ENCODE peak calls at places on chromosomes 16 and 17, in eight cellular contexts. G is HCT116, E is heart right ventricle, M is mucosa of descending colon, L is heart left ventricle, U is neural progenitor cell, K is A549, Y is body of pancreas. O is an unnamed sample.

GRCh38 chr17:80422276-80422675 is 7.3 kb downstream of the ENDOV start:
- DNase-seq in E (no peak), G (no peak), K (no peak), Y (no peak), M (no peak), L (no peak), U (no peak), O (no peak)

GRCh38 chr16:88022076-88023042 is 71.1 kb downstream of the BANP start:
- DNase-seq in K (no peak), Y (no peak), M (no peak), L (no peak), G (no peak), E (no peak), U (peak; percentile 36), O (no peak)

GRCh38 chr16:35744716-35745115 is 2285.3 kb downstream of the TP53TG3F start:
- DNase-seq in M (no peak), K (no peak), G (peak; percentile 34), E (no peak), L (no peak), U (no peak), Y (no peak), O (no peak)

GRCh38 chr17:28928061-28928460 is 23.3 kb downstream of the PHF12 start:
- DNase-seq in U (no peak), Y (no peak), E (no peak), L (no peak), K (no peak), M (no peak), G (no peak), O (no peak)

GRCh38 chr16:28534542-28535373 is 4.0 kb downstream of the NUPR1 start:
- DNase-seq in K (no peak), M (no peak), E (no peak), Y (peak; percentile 59), L (no peak), U (no peak), G (no peak), O (peak; percentile 84)

GRCh38 chr17:42518046-42518754 is 17.8 kb upstream of the NAGLU start:
- DNase-seq in E (peak; percentile 64), U (no peak), Y (peak; percentile 53), G (peak; percentile 79), M (peak; percentile 76), K (peak; percentile 94), L (peak; percentile 80), O (peak; percentile 95)

GRCh38 chr17:3845361-3845753 is 689 bp downstream of the NCBP3 start:
- DNase-seq in K (peak; percentile 53), M (peak; percentile 41), Y (no peak), U (no peak), G (no peak), E (no peak), L (no peak), O (no peak)

GRCh38 chr16:81866820-81867440 is 87.8 kb downstream of the PLCG2 start:
- DNase-seq in M (peak; percentile 18), E (peak; percentile 43), Y (peak; percentile 15), K (no peak), U (no peak), G (no peak), L (peak; percentile 76), O (peak; percentile 75)

GRCh38 chr17:78129385-78130079 is 977 bp upstream of the TMC6 start:
- DNase-seq in Y (peak; percentile 12), U (no peak), L (no peak), K (no peak), E (peak; percentile 13), M (no peak), G (no peak), O (no peak)

GRCh38 chr17:78130080-78130438 is 512 bp upstream of the TMC8 start:
- DNase-seq in K (no peak), E (no peak), L (no peak), U (no peak), Y (peak; percentile 10), G (no peak), M (no peak), O (no peak)

GRCh38 chr17:78131172-78132085 is 858 bp downstream of the TMC8 start:
- DNase-seq in L (no peak), G (no peak), U (peak; percentile 42), M (no peak), E (peak; percentile 19), Y (peak; percentile 15), K (no peak), O (peak; percentile 65)

GRCh38 chr17:78132086-78132676 is 1.6 kb downstream of the TMC8 start:
- DNase-seq in E (peak; percentile 44), Y (peak; percentile 37), L (no peak), G (no peak), M (peak; percentile 67), K (no peak), U (no peak), O (peak; percentile 65)

GRCh38 chr17:78130439-78131101 is at the start of gene TMC8:
- DNase-seq in G (no peak), M (no peak), K (no peak), L (no peak), U (no peak), Y (peak; percentile 13), E (peak; percentile 33), O (no peak)
- H3K4me3 ChIP-seq in G (peak within 1 kb of the TSS; percentile 68), M (peak within 1 kb of the TSS; percentile 11), K (no peak within 1 kb of the TSS), L (peak within 1 kb of the TSS; percentile 36), U (peak within 1 kb of the TSS; percentile 41), Y (no peak within 1 kb of the TSS), E (peak within 1 kb of the TSS; percentile 32), O (peak within 1 kb of the TSS; percentile 28)

GRCh38 chr17:64354824-64355535 is 35.7 kb downstream of the PECAM1 start:
- DNase-seq in M (no peak), L (no peak), U (no peak), K (no peak), G (no peak), Y (no peak), E (no peak), O (no peak)

GRCh38 chr17:64355536-64356303 is 34.9 kb downstream of the PECAM1 start:
- DNase-seq in U (no peak), K (no peak), G (no peak), L (no peak), M (no peak), E (no peak), Y (no peak), O (no peak)

GRCh38 chr17:64358261-64358788 is 32.3 kb downstream of the PECAM1 start:
- DNase-seq in E (no peak), L (no peak), Y (no peak), U (no peak), K (no peak), G (no peak), M (no peak), O (no peak)

GRCh38 chr17:64356304-64356686 is 34.4 kb downstream of the PECAM1 start:
- DNase-seq in K (no peak), M (no peak), U (no peak), L (no peak), Y (no peak), E (no peak), G (no peak), O (no peak)

DNA sequence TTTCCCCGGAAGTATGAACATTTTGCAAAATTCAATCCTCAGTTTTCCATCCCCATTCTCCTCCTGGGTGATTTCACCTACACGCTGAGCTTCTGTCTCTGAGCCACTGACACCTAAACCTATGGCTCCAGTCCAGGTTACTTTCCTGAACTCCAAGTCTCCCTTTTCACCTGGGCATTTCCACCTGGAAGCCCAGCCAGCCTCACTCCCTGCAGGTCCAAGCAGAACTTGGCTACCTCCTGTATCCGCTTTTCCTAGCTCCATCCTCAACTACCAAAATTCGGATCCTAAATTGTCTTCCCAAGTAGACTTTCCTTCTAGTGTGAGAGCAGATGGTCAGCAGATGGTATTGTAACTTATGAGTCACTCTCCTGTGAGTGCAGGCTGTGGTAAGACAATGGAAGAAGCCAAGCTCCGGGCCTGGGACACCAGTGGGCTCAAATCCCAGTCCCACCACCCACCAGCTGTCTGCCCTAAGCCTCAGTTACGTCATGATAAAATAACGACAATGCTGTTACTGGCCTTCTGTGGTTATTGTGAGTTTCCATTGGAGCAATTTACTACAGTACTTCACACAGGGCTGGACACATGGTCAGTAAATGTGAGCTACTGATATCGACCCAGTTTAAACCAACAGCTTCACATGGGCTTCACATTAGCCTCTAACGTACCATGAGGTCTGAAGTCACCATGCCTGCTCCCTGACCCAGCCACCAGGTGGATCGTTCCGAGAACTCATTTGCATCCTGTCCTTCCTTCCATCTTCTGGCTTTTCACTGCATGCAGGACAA is 33.3 kb downstream of the PECAM1 start:
- DNase-seq in G (no peak), Y (no peak), M (peak; percentile 40), K (no peak), U (no peak), E (peak; percentile 58), L (peak; percentile 69), O (peak; percentile 66)
- TF ChIP-seq CTCF in G (no peak), Y (no peak), M (no peak), K (no peak), U (no peak), E (no peak), L (no peak), O (no peak)

GRCh38 chr17:8126306-8127066 is 2.6 kb upstream of the HES7 start:
- DNase-seq in K (peak; percentile 65), U (peak; percentile 81), M (peak; percentile 59), G (no peak), E (peak; percentile 63), Y (peak; percentile 35), L (peak; percentile 49), O (no peak)
- H3K4me1 ChIP-seq in K (peaks cover 19% of the 10 kb centered on the region), U (peaks cover 14% of the 10 kb centered on the region), M (peaks cover 50% of the 10 kb centered on the region), G (peaks cover 23% of the 10 kb centered on the region), E (peaks cover 56% of the 10 kb centered on the region), Y (peaks cover 56% of the 10 kb centered on the region), L (peaks cover 29% of the 10 kb centered on the region), O (no peaks in the 10 kb centered on the region)

GRCh38 chr17:27493088-27493487 is 36.8 kb downstream of the KSR1 start:
- DNase-seq in M (no peak), E (no peak), Y (no peak), U (no peak), L (no peak), G (no peak), K (no peak), O (no peak)

GRCh38 chr17:27492470-27492869 is 36.2 kb downstream of the KSR1 start:
- DNase-seq in Y (no peak), U (no peak), M (no peak), L (no peak), E (no peak), G (no peak), K (no peak), O (no peak)

GRCh38 chr17:27496005-27496404 is 39.8 kb downstream of the KSR1 start:
- DNase-seq in U (no peak), L (no peak), M (no peak), E (no peak), K (no peak), G (no peak), Y (no peak), O (no peak)

GRCh38 chr17:27495460-27495859 is 39.2 kb downstream of the KSR1 start:
- DNase-seq in M (no peak), L (no peak), E (no peak), Y (no peak), G (no peak), K (no peak), U (no peak), O (no peak)

DNA sequence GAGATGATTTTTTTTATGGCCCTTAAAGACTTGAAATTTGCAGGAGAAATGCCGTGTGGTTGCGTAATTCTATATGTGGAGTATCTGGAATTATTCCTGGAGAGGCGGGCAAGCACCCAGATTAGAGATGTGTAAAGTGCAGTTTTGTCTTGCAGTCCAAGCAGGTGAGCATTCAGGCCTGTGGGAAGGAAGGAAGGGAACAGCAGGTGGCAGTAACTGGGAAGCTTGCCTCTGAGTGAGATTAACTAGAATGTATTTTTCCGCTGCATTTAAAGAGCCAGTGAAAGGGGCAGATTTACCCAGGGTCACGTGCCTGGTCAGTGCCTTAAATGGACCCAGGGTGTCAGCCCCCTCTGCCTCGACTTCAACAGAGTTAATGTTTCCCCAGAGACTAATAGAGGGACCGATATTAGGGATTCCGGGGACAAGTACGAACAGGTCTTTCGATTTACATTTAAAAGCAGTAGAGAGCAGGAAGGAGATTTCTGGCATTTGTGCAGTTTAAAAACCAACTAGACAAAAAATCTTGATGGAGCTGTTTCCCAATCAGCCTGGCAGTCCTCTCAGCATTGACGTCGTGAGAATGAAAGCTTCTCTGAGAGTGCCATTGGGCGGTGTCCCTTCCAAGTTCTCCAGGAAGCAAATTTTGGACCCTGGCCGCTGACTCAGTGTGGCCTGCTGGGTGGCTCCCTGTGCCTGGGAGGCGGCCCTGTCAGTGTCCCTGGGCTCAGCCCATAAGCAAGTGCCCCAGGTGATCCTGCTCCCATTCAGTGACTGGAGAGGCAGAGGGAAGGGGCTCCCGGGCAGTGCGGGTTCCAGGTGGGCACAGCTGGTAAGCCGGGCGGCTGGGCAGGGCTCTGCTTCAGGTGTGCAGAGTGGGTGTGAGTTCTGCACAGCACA is 38.2 kb downstream of the KSR1 start:
- DNase-seq in G (peak; percentile 51), E (peak; percentile 63), L (peak; percentile 21), U (peak; percentile 69), Y (peak; percentile 92), K (peak; percentile 71), M (peak; percentile 88), O (peak; percentile 96)
- H3K4me3 ChIP-seq in G (peak overlapping the region; percentile 36), E (no peak overlapping the region), L (no peak overlapping the region), U (no peak overlapping the region), Y (no peak overlapping the region), K (peak overlapping the region; percentile 24), M (no peak overlapping the region), O (peak overlapping the region; percentile 29)